ENCODE peak calls at places on chromosomes 2 and 18, in nine cellular contexts. J is cardiac muscle cell, X is NCI-H774, Z is mucosa of descending colon, R is HepG2, O is HL-60, U is AG08396, G is progenitor cell of endocrine pancreas, Q is mammary epithelial cell. S is an unnamed sample.

GRCh38 chr2:39524756-39525635 is 87.9 kb upstream of the MAP4K3 start:
- DNase-seq in J (peak), X (no peak), Z (no peak), R (no peak), O (no peak), U (no peak), G (no peak), Q (no peak), S (no peak)

GRCh38 chr2:20052229-20052871 is 922 bp upstream of the LAPTM4A start:
- DNase-seq in J (peak), X (peak), Z (no peak), R (peak), O (no peak), U (no peak), G (no peak), Q (no peak), S (no peak)

GRCh38 chr2:222319576-222320440 is 21.0 kb upstream of the PAX3 start:
- DNase-seq in J (peak), X (peak), Z (peak), R (no peak), O (no peak), U (peak), G (no peak), Q (peak), S (no peak)

GRCh38 chr2:205751621-205752031 is 69.3 kb downstream of the NRP2 start:
- DNase-seq in J (no peak), X (no peak), Z (no peak), R (no peak), O (no peak), U (no peak), G (no peak), Q (peak), S (no peak)

GRCh38 chr2:45442026-45442425 is 169.0 kb downstream of the SRBD1 start:
- DNase-seq in J (no peak), X (no peak), Z (no peak), R (no peak), O (no peak), U (no peak), G (no peak), Q (no peak), S (no peak)

GRCh38 chr18:79576686-79577351 is 102.8 kb upstream of the CTDP1 start:
- DNase-seq in J (peak), X (no peak), Z (peak), R (no peak), O (no peak), U (no peak), G (no peak), Q (no peak), S (no peak)

GRCh38 chr2:176934869-176935415 is 277.7 kb upstream of the HNRNPA3 start:
- DNase-seq in J (no peak), X (no peak), Z (no peak), R (no peak), O (no peak), U (no peak), G (no peak), Q (no peak), S (no peak)

GRCh38 chr2:240255811-240256703 is 115.6 kb upstream of the OTOS start:
- DNase-seq in J (no peak), X (no peak), Z (no peak), R (peak), O (no peak), U (no peak), G (peak), Q (peak), S (no peak)

GRCh38 chr2:120949027-120949956 is 213.6 kb downstream of the GLI2 start:
- DNase-seq in J (peak), X (no peak), Z (no peak), R (peak), O (no peak), U (no peak), G (no peak), Q (no peak), S (no peak)

GRCh38 chr2:220104871-220105351 is 477.5 kb downstream of the SLC4A3 start:
- DNase-seq in J (peak), X (no peak), Z (no peak), R (no peak), O (no peak), U (peak), G (no peak), Q (peak), S (no peak)

GRCh38 chr2:33782395-33783239 is 183.5 kb upstream of the FAM98A start:
- DNase-seq in J (no peak), X (no peak), Z (no peak), R (no peak), O (no peak), U (no peak), G (no peak), Q (no peak), S (no peak)

GRCh38 chr2:113105047-113105446 is 22.4 kb upstream of the IL1RN start:
- DNase-seq in J (peak), X (no peak), Z (no peak), R (no peak), O (no peak), U (peak), G (no peak), Q (peak), S (no peak)

GRCh38 chr18:59454909-59455727 is 96.1 kb upstream of the LMAN1 start:
- DNase-seq in J (peak), X (no peak), Z (no peak), R (no peak), O (no peak), U (no peak), G (no peak), Q (no peak), S (no peak)

GRCh38 chr2:234291765-234292204 is 205.1 kb downstream of the ARL4C start:
- DNase-seq in J (peak), X (peak), Z (peak), R (no peak), O (peak), U (peak), G (no peak), Q (peak), S (no peak)

GRCh38 chr2:162072976-162073775 is 839 bp downstream of the DPP4 start:
- DNase-seq in J (no peak), X (no peak), Z (no peak), R (no peak), O (no peak), U (no peak), G (no peak), Q (no peak), S (no peak)

GRCh38 chr2:227201806-227202205 is 37.4 kb downstream of the COL4A3 start:
- DNase-seq in J (no peak), X (no peak), Z (no peak), R (no peak), O (no peak), U (no peak), G (no peak), Q (no peak), S (no peak)

GRCh38 chr2:148656516-148656915 is 12.0 kb downstream of the EPC2 start:
- DNase-seq in J (no peak), X (no peak), Z (no peak), R (no peak), O (no peak), U (no peak), G (no peak), Q (no peak), S (no peak)

GRCh38 chr2:227903395-227903794 is 32.0 kb downstream of the DAW1 start:
- DNase-seq in J (no peak), X (no peak), Z (no peak), R (no peak), O (no peak), U (no peak), G (no peak), Q (no peak), S (no peak)

GRCh38 chr2:44751754-44752479 is 189.6 kb upstream of the SIX3 start:
- DNase-seq in J (no peak), X (no peak), Z (no peak), R (no peak), O (no peak), U (no peak), G (no peak), Q (no peak), S (no peak)

GRCh38 chr2:241064008-241064801 is 37.9 kb downstream of the MTERF4 start:
- DNase-seq in J (no peak), X (peak), Z (peak), R (no peak), O (no peak), U (no peak), G (peak), Q (peak), S (no peak)

GRCh38 chr2:162938387-162938786 is 99.8 kb upstream of the KCNH7 start:
- DNase-seq in J (no peak), X (no peak), Z (no peak), R (no peak), O (no peak), U (no peak), G (no peak), Q (no peak), S (no peak)

GRCh38 chr2:113198790-113199612 is 25.2 kb downstream of the PSD4 start:
- DNase-seq in J (peak), X (peak), Z (peak), R (peak), O (no peak), U (peak), G (peak), Q (peak), S (no peak)

S was measured in GM12891.